ENCODE peak calls at places on chromosomes 12 and 14, in seven cellular contexts. One of them, this sample, is unnamed.

GRCh38 chr14:24430143-24430681 is 458 bp downstream of the KHNYN start:
- DNase-seq in NCI-H1092: no peak
- DNase-seq in mucosa of gallbladder: peak; percentile 72
- DNase-seq in Daoy: peak; percentile 82
- DNase-seq in stimulated activated CD8-positive, alpha-beta memory T cell treated with anti-CD3 and anti-CD28 coated beads, Interleukin-7, amount 100 ng/mL, for 24 hours: no peak
- DNase-seq in EL: peak; percentile 86
- DNase-seq in stimulated activated effector memory CD8-positive, alpha-beta T cell treated with anti-CD3 and anti-CD28 coated beads, Interleukin-12 subunit alpha, Interleukin-12 subunit beta, amount 100 ng/mL, for 72 hours: peak; percentile 69
- DNase-seq in this sample: peak; percentile 82

GRCh38 chr12:123815968-123816367 is 53.9 kb downstream of the DNAH10 start:
- DNase-seq in NCI-H1092: no peak
- DNase-seq in mucosa of gallbladder: no peak
- DNase-seq in Daoy: no peak
- DNase-seq in stimulated activated CD8-positive, alpha-beta memory T cell treated with anti-CD3 and anti-CD28 coated beads, Interleukin-7, amount 100 ng/mL, for 24 hours: no peak
- DNase-seq in EL: no peak
- DNase-seq in stimulated activated effector memory CD8-positive, alpha-beta T cell treated with anti-CD3 and anti-CD28 coated beads, Interleukin-12 subunit alpha, Interleukin-12 subunit beta, amount 100 ng/mL, for 72 hours: no peak
- DNase-seq in this sample: no peak

GRCh38 chr12:18275974-18276373 is 14.7 kb downstream of the PIK3C2G start:
- DNase-seq in NCI-H1092: no peak
- DNase-seq in mucosa of gallbladder: no peak
- DNase-seq in Daoy: peak; percentile 8
- DNase-seq in stimulated activated CD8-positive, alpha-beta memory T cell treated with anti-CD3 and anti-CD28 coated beads, Interleukin-7, amount 100 ng/mL, for 24 hours: no peak
- DNase-seq in EL: peak; percentile 70
- DNase-seq in stimulated activated effector memory CD8-positive, alpha-beta T cell treated with anti-CD3 and anti-CD28 coated beads, Interleukin-12 subunit alpha, Interleukin-12 subunit beta, amount 100 ng/mL, for 72 hours: no peak
- DNase-seq in this sample: no peak

GRCh38 chr12:49529409-49529808 is 9.4 kb upstream of the KCNH3 start:
- DNase-seq in NCI-H1092: no peak
- DNase-seq in mucosa of gallbladder: no peak
- DNase-seq in Daoy: no peak
- DNase-seq in stimulated activated CD8-positive, alpha-beta memory T cell treated with anti-CD3 and anti-CD28 coated beads, Interleukin-7, amount 100 ng/mL, for 24 hours: no peak
- DNase-seq in EL: no peak
- DNase-seq in stimulated activated effector memory CD8-positive, alpha-beta T cell treated with anti-CD3 and anti-CD28 coated beads, Interleukin-12 subunit alpha, Interleukin-12 subunit beta, amount 100 ng/mL, for 72 hours: no peak
- DNase-seq in this sample: no peak

GRCh38 chr12:46459111-46459510 is 86.5 kb upstream of the SLC38A2 start:
- DNase-seq in NCI-H1092: no peak
- DNase-seq in mucosa of gallbladder: no peak
- DNase-seq in Daoy: peak; percentile 86
- DNase-seq in stimulated activated CD8-positive, alpha-beta memory T cell treated with anti-CD3 and anti-CD28 coated beads, Interleukin-7, amount 100 ng/mL, for 24 hours: no peak
- DNase-seq in EL: peak; percentile 65
- DNase-seq in stimulated activated effector memory CD8-positive, alpha-beta T cell treated with anti-CD3 and anti-CD28 coated beads, Interleukin-12 subunit alpha, Interleukin-12 subunit beta, amount 100 ng/mL, for 72 hours: no peak
- DNase-seq in this sample: no peak

GRCh38 chr12:65510584-65511050 is 232.1 kb downstream of the MSRB3 start:
- DNase-seq in NCI-H1092: no peak
- DNase-seq in mucosa of gallbladder: peak; percentile 43
- DNase-seq in Daoy: no peak
- DNase-seq in stimulated activated CD8-positive, alpha-beta memory T cell treated with anti-CD3 and anti-CD28 coated beads, Interleukin-7, amount 100 ng/mL, for 24 hours: no peak
- DNase-seq in EL: no peak
- DNase-seq in stimulated activated effector memory CD8-positive, alpha-beta T cell treated with anti-CD3 and anti-CD28 coated beads, Interleukin-12 subunit alpha, Interleukin-12 subunit beta, amount 100 ng/mL, for 72 hours: no peak
- DNase-seq in this sample: peak; percentile 73

GRCh38 chr12:26651566-26652188 is 181.3 kb downstream of the ITPR2 start:
- DNase-seq in NCI-H1092: no peak
- DNase-seq in mucosa of gallbladder: peak; percentile 54
- DNase-seq in Daoy: peak; percentile 71
- DNase-seq in stimulated activated CD8-positive, alpha-beta memory T cell treated with anti-CD3 and anti-CD28 coated beads, Interleukin-7, amount 100 ng/mL, for 24 hours: peak; percentile 2
- DNase-seq in EL: peak; percentile 72
- DNase-seq in stimulated activated effector memory CD8-positive, alpha-beta T cell treated with anti-CD3 and anti-CD28 coated beads, Interleukin-12 subunit alpha, Interleukin-12 subunit beta, amount 100 ng/mL, for 72 hours: peak; percentile 46
- DNase-seq in this sample: peak; percentile 59

GRCh38 chr12:40446385-40446784 is 221.6 kb downstream of the LRRK2 start:
- DNase-seq in NCI-H1092: no peak
- DNase-seq in mucosa of gallbladder: no peak
- DNase-seq in Daoy: no peak
- DNase-seq in stimulated activated CD8-positive, alpha-beta memory T cell treated with anti-CD3 and anti-CD28 coated beads, Interleukin-7, amount 100 ng/mL, for 24 hours: no peak
- DNase-seq in EL: peak; percentile 1
- DNase-seq in stimulated activated effector memory CD8-positive, alpha-beta T cell treated with anti-CD3 and anti-CD28 coated beads, Interleukin-12 subunit alpha, Interleukin-12 subunit beta, amount 100 ng/mL, for 72 hours: no peak
- DNase-seq in this sample: no peak

GRCh38 chr12:25714219-25714984 is 161.3 kb upstream of the LMNTD1 start:
- DNase-seq in NCI-H1092: no peak
- DNase-seq in mucosa of gallbladder: no peak
- DNase-seq in Daoy: no peak
- DNase-seq in stimulated activated CD8-positive, alpha-beta memory T cell treated with anti-CD3 and anti-CD28 coated beads, Interleukin-7, amount 100 ng/mL, for 24 hours: no peak
- DNase-seq in EL: no peak
- DNase-seq in stimulated activated effector memory CD8-positive, alpha-beta T cell treated with anti-CD3 and anti-CD28 coated beads, Interleukin-12 subunit alpha, Interleukin-12 subunit beta, amount 100 ng/mL, for 72 hours: no peak
- DNase-seq in this sample: no peak

GRCh38 chr12:57370084-57370483 is 60.8 kb downstream of the R3HDM2 start:
- DNase-seq in NCI-H1092: no peak
- DNase-seq in mucosa of gallbladder: no peak
- DNase-seq in Daoy: no peak
- DNase-seq in stimulated activated CD8-positive, alpha-beta memory T cell treated with anti-CD3 and anti-CD28 coated beads, Interleukin-7, amount 100 ng/mL, for 24 hours: no peak
- DNase-seq in EL: no peak
- DNase-seq in stimulated activated effector memory CD8-positive, alpha-beta T cell treated with anti-CD3 and anti-CD28 coated beads, Interleukin-12 subunit alpha, Interleukin-12 subunit beta, amount 100 ng/mL, for 72 hours: no peak
- DNase-seq in this sample: no peak

GRCh38 chr12:69844836-69845235 is 19.8 kb downstream of the MYRFL start:
- DNase-seq in NCI-H1092: no peak
- DNase-seq in mucosa of gallbladder: no peak
- DNase-seq in Daoy: no peak
- DNase-seq in stimulated activated CD8-positive, alpha-beta memory T cell treated with anti-CD3 and anti-CD28 coated beads, Interleukin-7, amount 100 ng/mL, for 24 hours: no peak
- DNase-seq in EL: no peak
- DNase-seq in stimulated activated effector memory CD8-positive, alpha-beta T cell treated with anti-CD3 and anti-CD28 coated beads, Interleukin-12 subunit alpha, Interleukin-12 subunit beta, amount 100 ng/mL, for 72 hours: no peak
- DNase-seq in this sample: no peak

GRCh38 chr12:112180422-112180821 is 55.1 kb downstream of the TRAFD1 start:
- DNase-seq in NCI-H1092: no peak
- DNase-seq in mucosa of gallbladder: no peak
- DNase-seq in Daoy: no peak
- DNase-seq in stimulated activated CD8-positive, alpha-beta memory T cell treated with anti-CD3 and anti-CD28 coated beads, Interleukin-7, amount 100 ng/mL, for 24 hours: no peak
- DNase-seq in EL: no peak
- DNase-seq in stimulated activated effector memory CD8-positive, alpha-beta T cell treated with anti-CD3 and anti-CD28 coated beads, Interleukin-12 subunit alpha, Interleukin-12 subunit beta, amount 100 ng/mL, for 72 hours: no peak
- DNase-seq in this sample: no peak

GRCh38 chr14:78286210-78286609 is 116.0 kb downstream of the NRXN3 start:
- DNase-seq in NCI-H1092: no peak
- DNase-seq in mucosa of gallbladder: no peak
- DNase-seq in Daoy: no peak
- DNase-seq in stimulated activated CD8-positive, alpha-beta memory T cell treated with anti-CD3 and anti-CD28 coated beads, Interleukin-7, amount 100 ng/mL, for 24 hours: no peak
- DNase-seq in EL: no peak
- DNase-seq in stimulated activated effector memory CD8-positive, alpha-beta T cell treated with anti-CD3 and anti-CD28 coated beads, Interleukin-12 subunit alpha, Interleukin-12 subunit beta, amount 100 ng/mL, for 72 hours: no peak
- DNase-seq in this sample: no peak